ENCODE peak calls at places on chromosome 20, in six cellular contexts. U, H, B, E, T and A are unnamed samples.

GRCh38 chr20:23096073-23096472 is 9.9 kb upstream of the CD93 start:
- DNase-seq in U (no peak), H (no peak), B (no peak), E (no peak), T (no peak), A (no peak)

GRCh38 chr20:13267231-13267630 is 46.2 kb downstream of the ISM1 start:
- DNase-seq in U (no peak), H (no peak), B (no peak), E (no peak), T (no peak), A (no peak)

GRCh38 chr20:62955519-62956386 is 3.2 kb downstream of the SLC17A9 start:
- DNase-seq in U (no peak), H (no peak), B (no peak), E (no peak), T (peak), A (no peak)

GRCh38 chr20:30168025-30168799 is 1089.3 kb upstream of the DEFB115 start:
- DNase-seq in U (no peak), H (no peak), B (no peak), E (no peak), T (no peak), A (no peak)

GRCh38 chr20:48898210-48898609 is 23.3 kb upstream of the ARFGEF2 start:
- DNase-seq in U (no peak), H (no peak), B (no peak), E (no peak), T (no peak), A (no peak)

GRCh38 chr20:12057778-12058177 is 140.1 kb downstream of the BTBD3 start:
- DNase-seq in U (no peak), H (no peak), B (no peak), E (no peak), T (no peak), A (no peak)

GRCh38 chr20:49865559-49865958 is 49.8 kb downstream of the SPATA2 start:
- DNase-seq in U (no peak), H (no peak), B (no peak), E (no peak), T (no peak), A (no peak)

GRCh38 chr20:63792866-63793265 is 38.2 kb downstream of the ZBTB46 start:
- DNase-seq in U (no peak), H (no peak), B (no peak), E (no peak), T (no peak), A (no peak)

GRCh38 chr20:51306521-51307358 is 235.8 kb downstream of the NFATC2 start:
- DNase-seq in U (peak), H (peak), B (peak), E (no peak), T (peak), A (peak)

GRCh38 chr20:22686097-22686496 is 101.7 kb upstream of the FOXA2 start:
- DNase-seq in U (no peak), H (peak), B (peak), E (no peak), T (peak), A (no peak)

GRCh38 chr20:50317644-50318043 is 127.0 kb downstream of the CEBPB start:
- DNase-seq in U (no peak), H (no peak), B (no peak), E (no peak), T (no peak), A (no peak)

GRCh38 chr20:4573564-4574355 is 147.9 kb upstream of the PRND start:
- DNase-seq in U (no peak), H (no peak), B (no peak), E (no peak), T (no peak), A (no peak)

GRCh38 chr20:56631318-56631989 is 2.3 kb downstream of the TFAP2C start:
- DNase-seq in U (no peak), H (no peak), B (no peak), E (no peak), T (no peak), A (no peak)

GRCh38 chr20:5843054-5843731 is 93.0 kb downstream of the SHLD1 start:
- DNase-seq in U (peak), H (no peak), B (no peak), E (peak), T (no peak), A (no peak)

GRCh38 chr20:62994850-62995249 is 11.9 kb downstream of the BHLHE23 start:
- DNase-seq in U (no peak), H (no peak), B (no peak), E (no peak), T (no peak), A (no peak)

GRCh38 chr20:51926670-51927305 is 124.5 kb upstream of the SALL4 start:
- DNase-seq in U (no peak), H (no peak), B (no peak), E (no peak), T (no peak), A (no peak)

GRCh38 chr20:4942336-4942735 is 59.0 kb downstream of the SLC23A2 start:
- DNase-seq in U (no peak), H (no peak), B (no peak), E (no peak), T (no peak), A (no peak)

GRCh38 chr20:10560681-10561080 is 113.1 kb downstream of the JAG1 start:
- DNase-seq in U (no peak), H (no peak), B (no peak), E (no peak), T (no peak), A (no peak)
- TF ChIP-seq TAF1 in U (no peak), H (no peak), B (no peak), E (no peak), T (no peak), A (no peak)

GRCh38 chr20:25194333-25194972 is 1.1 kb upstream of the ENTPD6 start:
- DNase-seq in U (no peak), H (no peak), B (no peak), E (no peak), T (no peak), A (no peak)

GRCh38 chr20:25195962-25196700 is 619 bp downstream of the ENTPD6 start:
- DNase-seq in U (no peak), H (peak), B (no peak), E (no peak), T (peak), A (no peak)

GRCh38 chr20:25196701-25197120 is 1.2 kb downstream of the ENTPD6 start:
- DNase-seq in U (no peak), H (no peak), B (no peak), E (no peak), T (no peak), A (no peak)

GRCh38 chr20:25197173-25197869 is 1.8 kb downstream of the ENTPD6 start:
- DNase-seq in U (no peak), H (no peak), B (no peak), E (no peak), T (no peak), A (no peak)

GRCh38 chr20:25195014-25195961 is at the start of gene ENTPD6:
- DNase-seq in U (peak), H (peak), B (no peak), E (peak), T (peak), A (peak)
- TF ChIP-seq POLR2A in U (peak), H (peak), B (no peak), E (peak), T (peak), A (peak)

DNA sequence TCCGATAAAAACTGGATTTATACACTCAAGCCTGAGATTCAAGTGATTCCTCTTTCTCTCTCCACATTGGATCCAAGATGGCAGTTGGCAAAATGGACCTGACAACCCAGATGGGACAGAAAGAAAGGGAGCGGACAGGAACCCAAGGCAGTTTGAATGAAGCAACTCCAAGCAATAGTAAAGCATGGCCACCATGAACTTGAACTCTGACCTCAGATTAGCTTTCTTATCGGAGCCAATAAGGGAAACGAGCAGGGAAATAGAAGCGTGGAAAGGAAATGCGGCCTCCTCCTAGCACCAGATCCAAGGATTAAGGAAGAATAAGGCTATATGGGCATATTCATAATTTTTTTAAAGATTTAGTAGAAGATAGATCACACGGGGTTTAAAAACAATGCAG is 213.4 kb upstream of the RIN2 start:
- DNase-seq in U (no peak), H (no peak), B (no peak), E (no peak), T (no peak), A (no peak)
- TF ChIP-seq TAF1 in U (no peak), H (no peak), B (no peak), E (no peak), T (no peak), A (no peak)

DNA sequence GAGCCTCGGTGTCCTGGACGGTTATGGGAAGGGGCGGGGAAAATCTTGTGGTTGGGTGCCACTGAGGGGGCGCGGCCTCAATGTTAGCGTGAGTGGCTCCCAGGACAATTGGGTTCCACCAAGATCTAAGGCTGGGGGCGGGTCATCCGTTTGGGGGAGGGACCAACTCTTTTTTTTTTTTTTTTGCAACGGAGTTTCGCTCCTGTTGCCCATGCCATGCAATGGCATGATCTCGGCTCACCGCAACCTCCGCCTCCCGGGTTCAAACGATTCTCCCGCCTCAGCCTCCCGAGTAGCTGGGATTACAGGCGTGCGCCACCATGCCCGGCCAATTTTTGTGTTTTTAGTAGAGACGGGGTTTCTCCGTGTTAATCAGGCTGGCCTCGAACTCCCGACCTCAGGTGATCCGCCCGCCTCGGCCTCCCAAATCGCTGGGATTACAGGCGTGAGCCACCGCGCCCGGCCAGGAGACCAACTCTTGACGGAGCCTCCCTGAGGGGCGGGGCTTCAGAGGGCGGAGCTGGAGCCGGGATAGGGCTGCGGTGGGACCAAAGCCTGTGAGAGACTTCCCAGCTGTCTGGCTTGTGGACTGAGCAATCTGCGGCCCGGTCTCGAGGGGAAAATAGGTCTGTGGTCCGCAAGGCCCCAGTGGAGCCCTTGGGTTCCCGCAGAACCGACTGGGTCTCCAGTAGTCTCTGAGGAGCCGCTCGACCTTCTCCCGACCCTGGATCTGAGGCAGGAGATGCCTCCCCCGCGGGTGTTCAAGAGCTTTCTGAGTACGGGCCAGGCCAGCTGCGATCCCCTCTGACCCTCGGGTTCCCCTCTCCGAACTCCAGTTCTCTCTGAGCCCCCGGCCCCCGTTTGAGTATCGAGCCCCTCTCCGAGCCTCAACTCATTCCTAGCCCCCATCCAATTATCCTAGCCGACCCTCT is 1.1 kb downstream of the SPAG4 start:
- DNase-seq in U (peak), H (peak), B (no peak), E (peak), T (peak), A (no peak)
- TF ChIP-seq POLR2A in U (no peak), H (peak), B (no peak), E (no peak), T (peak), A (no peak)

DNA sequence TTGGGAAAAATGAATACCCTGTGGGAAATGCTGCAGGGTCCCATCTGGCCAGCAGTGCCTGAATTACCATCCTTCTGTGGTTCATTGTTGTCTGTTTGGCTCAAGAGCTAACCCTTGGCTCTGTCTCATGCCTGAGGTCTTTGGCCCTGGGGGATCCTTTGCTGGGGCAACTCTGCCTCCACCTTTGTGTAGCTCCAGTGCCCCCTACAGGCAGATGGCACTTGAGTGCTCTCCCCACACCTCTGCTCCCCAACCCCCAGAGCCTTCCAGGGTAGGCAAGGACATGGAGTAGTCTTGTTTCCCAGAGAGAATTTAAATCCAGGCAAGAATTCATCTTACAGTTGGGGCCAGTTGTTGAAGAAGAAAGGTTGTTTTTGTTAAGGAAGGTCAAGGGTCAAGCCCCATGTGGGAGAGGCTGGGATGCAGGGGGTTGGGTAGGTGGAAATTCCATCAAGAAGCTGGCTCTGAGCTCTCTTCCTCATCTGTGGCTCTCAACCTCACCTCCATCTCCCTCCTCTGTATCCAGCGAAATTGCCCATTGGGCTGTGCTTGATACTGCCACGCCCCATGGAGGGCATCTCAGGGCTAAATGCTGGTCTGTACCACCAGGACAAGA is 44.2 kb downstream of the ZNF831 start:
- DNase-seq in U (peak), H (peak), B (peak), E (peak), T (peak), A (peak)
- TF ChIP-seq TAF1 in U (no peak), H (no peak), B (no peak), E (no peak), T (no peak), A (no peak)